ENCODE peak calls at places on chromosomes 6 and 20, in six cellular contexts. N, Y, V, G, E and B are unnamed samples.
A peak's percentile ranks its signal among the peaks of the same experiment; 100 is the strongest.

GRCh38 chr20:60055740-60056139 is 97.5 kb downstream of the CDH26 start:
- DNase-seq in N (no peak), Y (no peak), V (no peak), G (peak; percentile 25), E (no peak), B (peak; percentile 68)

GRCh38 chr6:28134015-28134414 is 7.7 kb upstream of the ZKSCAN8 start:
- DNase-seq in N (no peak), Y (peak; percentile 50), V (no peak), G (peak; percentile 55), E (no peak), B (no peak)

GRCh38 chr6:149951096-149951495 is 9.3 kb downstream of the ULBP2 start:
- DNase-seq in N (no peak), Y (no peak), V (no peak), G (no peak), E (no peak), B (no peak)

GRCh38 chr6:121780325-121781313 is 345.2 kb downstream of the GJA1 start:
- DNase-seq in N (peak; percentile 74), Y (peak; percentile 36), V (no peak), G (peak; percentile 98), E (peak; percentile 94), B (peak; percentile 88)

GRCh38 chr20:53666144-53666543 is 72.5 kb upstream of the ZNF217 start:
- DNase-seq in N (no peak), Y (no peak), V (no peak), G (no peak), E (no peak), B (no peak)

GRCh38 chr6:11021714-11022113 is 22.4 kb downstream of the ELOVL2 start:
- DNase-seq in N (no peak), Y (no peak), V (no peak), G (no peak), E (no peak), B (no peak)

GRCh38 chr6:53493635-53494025 is 51.3 kb downstream of the GCLC start:
- DNase-seq in N (peak; percentile 15), Y (no peak), V (no peak), G (no peak), E (no peak), B (no peak)

GRCh38 chr6:15080895-15081294 is 165.0 kb upstream of the JARID2 start:
- DNase-seq in N (no peak), Y (no peak), V (no peak), G (no peak), E (no peak), B (no peak)

GRCh38 chr6:142796571-142796970 is 148.4 kb downstream of the HIVEP2 start:
- DNase-seq in N (no peak), Y (peak; percentile 61), V (no peak), G (peak; percentile 69), E (peak; percentile 83), B (no peak)

GRCh38 chr6:110609101-110609500 is 132.7 kb upstream of the SLC22A16 start:
- DNase-seq in N (no peak), Y (no peak), V (no peak), G (no peak), E (no peak), B (no peak)